ENCODE peak calls at places on chromosomes 3 and 15, in four cellular contexts. One of them, this sample, is unnamed. For H3K4me1, the result is how much of the 10 kb centered on the place peaks cover.

GRCh38 chr3:133509482-133509881 is 64.0 kb upstream of the CDV3 start:
- DNase-seq in H1: no peak
- DNase-seq in K562: no peak
- DNase-seq in HepG2: no peak
- DNase-seq in this sample: no peak

GRCh38 chr15:66580643-66581042 is 14.8 kb upstream of the LCTL start:
- DNase-seq in H1: no peak
- DNase-seq in K562: no peak
- DNase-seq in HepG2: no peak
- DNase-seq in this sample: no peak

GRCh38 chr3:186283651-186284445 is 78.2 kb downstream of the DGKG start:
- DNase-seq in H1: no peak
- DNase-seq in K562: no peak
- DNase-seq in HepG2: no peak
- DNase-seq in this sample: no peak

GRCh38 chr3:128929364-128929763 is 49.9 kb downstream of the ACAD9 start:
- DNase-seq in H1: no peak
- DNase-seq in K562: no peak
- DNase-seq in HepG2: no peak
- DNase-seq in this sample: no peak

GRCh38 chr3:158486200-158486599 is 84.8 kb upstream of the MLF1 start:
- DNase-seq in H1: no peak
- DNase-seq in K562: no peak
- DNase-seq in HepG2: no peak
- DNase-seq in this sample: no peak

GRCh38 chr3:195063596-195064193 is 207.3 kb downstream of the XXYLT1 start:
- DNase-seq in H1: no peak
- DNase-seq in K562: no peak
- DNase-seq in HepG2: no peak
- DNase-seq in this sample: no peak

GRCh38 chr3:192514081-192514753 is 213.1 kb downstream of the FGF12 start:
- DNase-seq in H1: no peak
- DNase-seq in K562: peak
- DNase-seq in HepG2: no peak
- DNase-seq in this sample: no peak

GRCh38 chr3:72769758-72770540 is 78.3 kb downstream of the SHQ1 start:
- DNase-seq in H1: no peak
- DNase-seq in K562: no peak
- DNase-seq in HepG2: no peak
- DNase-seq in this sample: no peak

GRCh38 chr3:10017636-10018292 is 8.5 kb upstream of the FANCD2 start:
- DNase-seq in H1: no peak
- DNase-seq in K562: no peak
- DNase-seq in HepG2: no peak
- DNase-seq in this sample: no peak

GRCh38 chr3:63333815-63334214 is 55.7 kb downstream of the SYNPR start:
- DNase-seq in H1: no peak
- DNase-seq in K562: no peak
- DNase-seq in HepG2: no peak
- DNase-seq in this sample: no peak

GRCh38 chr15:101625169-101625568 is 27.0 kb downstream of the TM2D3 start:
- DNase-seq in H1: no peak
- DNase-seq in K562: no peak
- DNase-seq in HepG2: no peak
- DNase-seq in this sample: no peak

DNA sequence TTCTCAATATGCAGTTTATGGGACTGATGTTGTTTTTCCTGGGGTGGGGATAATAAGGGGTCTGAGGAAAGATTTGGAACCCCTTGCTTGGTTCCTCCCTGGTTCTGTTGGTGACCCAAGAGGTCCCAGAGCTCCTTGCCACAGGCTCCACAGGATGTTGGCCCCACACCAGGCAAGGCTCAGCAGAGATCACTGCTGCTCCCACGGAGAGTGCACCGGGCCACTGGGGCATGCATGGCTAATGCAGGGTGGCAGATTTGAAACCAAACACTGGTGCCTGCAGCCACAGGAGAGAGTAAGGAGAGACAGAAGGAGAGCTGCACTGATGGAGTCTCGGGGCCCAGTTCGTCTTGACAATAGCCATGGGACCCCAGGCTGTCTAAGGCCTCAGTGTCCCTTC is 2.5 kb downstream of the FAM107A start:
- DNase-seq in H1: no peak
- DNase-seq in K562: no peak
- DNase-seq in HepG2: no peak
- DNase-seq in this sample: no peak
- H3K4me1 ChIP-seq in H1: under half
- H3K4me1 ChIP-seq in K562: under half
- H3K4me1 ChIP-seq in HepG2: under half
- H3K4me1 ChIP-seq in this sample: under half

GRCh38 chr15:80175436-80175835 is 22.6 kb downstream of the FAH start:
- DNase-seq in H1: no peak
- DNase-seq in K562: no peak
- DNase-seq in HepG2: no peak
- DNase-seq in this sample: no peak

GRCh38 chr15:80172401-80172800 is 19.6 kb downstream of the FAH start:
- DNase-seq in H1: no peak
- DNase-seq in K562: no peak
- DNase-seq in HepG2: no peak
- DNase-seq in this sample: no peak

GRCh38 chr15:80173022-80173759 is 20.4 kb downstream of the FAH start:
- DNase-seq in H1: peak
- DNase-seq in K562: peak
- DNase-seq in HepG2: peak
- DNase-seq in this sample: no peak

GRCh38 chr15:80176443-80176842 is 23.6 kb downstream of the FAH start:
- DNase-seq in H1: no peak
- DNase-seq in K562: no peak
- DNase-seq in HepG2: no peak
- DNase-seq in this sample: no peak

GRCh38 chr15:80174017-80174746 is 21.4 kb downstream of the FAH start:
- DNase-seq in H1: no peak
- DNase-seq in K562: no peak
- DNase-seq in HepG2: no peak
- DNase-seq in this sample: no peak
- TF ChIP-seq HDAC6 in H1: no peak
- TF ChIP-seq HDAC6 in K562: no peak
- TF ChIP-seq HDAC6 in HepG2: no peak
- TF ChIP-seq HDAC6 in this sample: no peak

GRCh38 chr3:148551767-148552260 is 145.9 kb upstream of the AGTR1 start:
- DNase-seq in H1: no peak
- DNase-seq in K562: no peak
- DNase-seq in HepG2: no peak
- DNase-seq in this sample: no peak
- H3K4me1 ChIP-seq in H1: under half
- H3K4me1 ChIP-seq in K562: under half
- H3K4me1 ChIP-seq in HepG2: under half
- H3K4me1 ChIP-seq in this sample: under half

DNA sequence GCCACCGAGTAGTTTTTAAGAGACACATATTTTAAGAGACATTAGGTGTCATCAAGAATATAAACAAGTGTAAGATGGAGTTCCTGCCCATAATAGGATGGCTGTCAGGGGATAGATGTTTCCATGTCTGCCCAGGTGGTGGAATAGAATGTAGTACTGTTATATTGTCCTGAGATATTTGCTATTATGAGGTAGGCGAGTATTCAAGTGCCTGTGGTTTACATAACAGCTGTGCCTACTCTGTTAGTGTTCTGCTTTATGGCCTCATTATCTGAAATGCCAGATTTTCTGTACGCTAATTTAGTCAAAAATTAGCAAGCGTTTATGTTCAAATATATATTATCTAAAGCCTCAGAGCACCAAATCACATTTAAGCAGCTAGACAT is 360.2 kb upstream of the ROPN1 start:
- DNase-seq in H1: no peak
- DNase-seq in K562: no peak
- DNase-seq in HepG2: no peak
- DNase-seq in this sample: no peak
- TF ChIP-seq HDAC6 in H1: no peak
- TF ChIP-seq HDAC6 in K562: no peak
- TF ChIP-seq HDAC6 in HepG2: no peak
- TF ChIP-seq HDAC6 in this sample: no peak

DNA sequence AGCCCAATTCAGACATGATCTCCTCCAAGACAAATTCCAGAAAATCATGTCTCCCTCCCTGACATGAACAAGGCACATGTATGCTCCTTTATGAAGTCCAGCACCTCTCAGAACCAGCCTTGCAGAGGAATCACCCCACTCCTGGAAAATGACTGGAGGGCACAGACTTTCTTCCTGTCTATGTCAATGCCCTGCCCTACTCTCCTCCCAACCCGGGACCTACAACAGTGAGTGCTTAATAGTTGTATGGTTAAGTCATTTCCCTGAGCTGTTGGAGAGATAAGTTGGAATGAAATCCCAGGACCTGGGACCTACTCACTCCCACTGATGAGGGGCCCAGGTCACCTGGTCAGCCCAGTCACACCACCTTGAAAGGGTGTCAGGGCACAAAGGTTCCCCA is 80.0 kb upstream of the HERC1 start:
- DNase-seq in H1: no peak
- DNase-seq in K562: no peak
- DNase-seq in HepG2: no peak
- DNase-seq in this sample: no peak
- H3K4me1 ChIP-seq in H1: under half
- H3K4me1 ChIP-seq in K562: under half
- H3K4me1 ChIP-seq in HepG2: under half
- H3K4me1 ChIP-seq in this sample: under half

GRCh38 chr3:196120291-196120951 is 38.5 kb upstream of the TFRC start:
- DNase-seq in H1: no peak
- DNase-seq in K562: no peak
- DNase-seq in HepG2: no peak
- DNase-seq in this sample: no peak
- TF ChIP-seq HDAC6 in H1: no peak
- TF ChIP-seq HDAC6 in K562: no peak
- TF ChIP-seq HDAC6 in HepG2: no peak
- TF ChIP-seq HDAC6 in this sample: no peak

GRCh38 chr3:190381356-190381940 is 6.5 kb upstream of the CLDN16 start:
- DNase-seq in H1: no peak
- DNase-seq in K562: no peak
- DNase-seq in HepG2: no peak
- DNase-seq in this sample: no peak
- H3K4me1 ChIP-seq in H1: under half
- H3K4me1 ChIP-seq in K562: under half
- H3K4me1 ChIP-seq in HepG2: under half
- H3K4me1 ChIP-seq in this sample: under half

GRCh38 chr3:156483426-156483825 is 71.5 kb downstream of the SSR3 start:
- DNase-seq in H1: no peak
- DNase-seq in K562: peak
- DNase-seq in HepG2: no peak
- DNase-seq in this sample: peak
- TF ChIP-seq HDAC6 in H1: no peak
- TF ChIP-seq HDAC6 in K562: no peak
- TF ChIP-seq HDAC6 in HepG2: no peak
- TF ChIP-seq HDAC6 in this sample: no peak

DNA sequence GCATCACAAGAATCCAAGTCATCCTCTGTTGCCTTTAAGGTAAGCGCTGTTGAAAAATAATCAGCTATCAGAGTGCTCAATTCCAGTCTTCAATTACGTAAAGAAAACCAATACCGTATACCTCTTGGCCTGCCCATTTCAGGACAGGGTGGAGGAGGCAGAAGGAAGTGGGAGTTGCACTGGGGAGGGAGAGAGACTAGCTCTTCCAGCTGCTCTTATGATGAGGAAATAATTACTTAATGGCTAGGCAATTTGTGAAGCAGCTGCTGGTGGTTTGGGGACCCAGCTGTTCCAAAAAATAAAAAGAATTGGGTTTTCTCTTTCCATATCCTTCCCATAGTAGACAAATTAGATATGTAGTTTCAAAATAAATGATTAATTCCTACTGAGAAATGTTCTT is 365.8 kb upstream of the MCTP2 start:
- DNase-seq in H1: no peak
- DNase-seq in K562: no peak
- DNase-seq in HepG2: no peak
- DNase-seq in this sample: no peak
- H3K4me1 ChIP-seq in H1: under half
- H3K4me1 ChIP-seq in K562: under half
- H3K4me1 ChIP-seq in HepG2: under half
- H3K4me1 ChIP-seq in this sample: under half

This sample was measured in GM12878.